ENCODE peak calls at places on chromosomes 7 and 10, in seven cellular contexts. N is HCT116, V is SK-N-SH, A is H1, Z is K562, Q is GM12878, S is HepG2. I is an unnamed sample.

GRCh38 chr7:92292981-92293380 is 47.2 kb downstream of the ANKIB1 start:
- DNase-seq in Q (no peak), A (no peak), S (no peak), Z (no peak), N (no peak), V (peak; percentile 39), I (no peak)

GRCh38 chr7:17099083-17099973 is 199.1 kb upstream of the AHR start:
- DNase-seq in A (no peak), Q (no peak), N (peak; percentile 69), V (no peak), S (peak; percentile 98), Z (no peak), I (peak; percentile 20)

GRCh38 chr7:27155816-27156507 is 513 bp downstream of the HOXA7 start:
- DNase-seq in Q (no peak), V (no peak), N (no peak), Z (no peak), S (no peak), A (peak; percentile 68), I (no peak)

GRCh38 chr10:107019154-107019553 is 145.4 kb downstream of the SORCS1 start:
- DNase-seq in Z (no peak), N (no peak), S (no peak), Q (no peak), A (no peak), V (no peak), I (no peak)

GRCh38 chr10:103104721-103105120 is 88.4 kb downstream of the NT5C2 start:
- DNase-seq in Q (no peak), N (no peak), S (no peak), Z (no peak), A (no peak), V (no peak), I (no peak)

GRCh38 chr7:114658188-114658587 is 243.6 kb downstream of the FOXP2 start:
- DNase-seq in V (no peak), N (no peak), S (no peak), Z (no peak), A (no peak), Q (no peak), I (no peak)

GRCh38 chr7:43905954-43906326 is 456 bp downstream of the URGCP start:
- DNase-seq in N (no peak), Q (no peak), Z (no peak), A (peak; percentile 59), V (peak; percentile 89), S (peak; percentile 14), I (peak; percentile 51)

GRCh38 chr10:1376384-1376945 is 320.3 kb downstream of the WDR37 start:
- DNase-seq in Z (no peak), V (peak; percentile 21), Q (no peak), S (no peak), N (no peak), A (peak; percentile 43), I (no peak)

GRCh38 chr7:2164156-2164555 is 68.6 kb downstream of the MAD1L1 start:
- DNase-seq in N (no peak), A (no peak), S (no peak), V (peak; percentile 40), Q (no peak), Z (no peak), I (no peak)

GRCh38 chr10:117131390-117132327 is 6.4 kb downstream of the VAX1 start:
- DNase-seq in A (peak; percentile 62), V (peak; percentile 41), Q (no peak), Z (no peak), N (no peak), S (no peak), I (no peak)

GRCh38 chr10:12177642-12178041 is 18.0 kb downstream of the NUDT5 start:
- DNase-seq in N (no peak), A (no peak), Q (no peak), Z (no peak), V (no peak), S (no peak), I (no peak)

GRCh38 chr10:110492069-110492782 is 5.5 kb upstream of the DUSP5 start:
- DNase-seq in A (no peak), Q (no peak), N (no peak), S (no peak), V (no peak), Z (no peak), I (no peak)

GRCh38 chr7:78039791-78040776 is 241.5 kb downstream of the PHTF2 start:
- DNase-seq in A (peak; percentile 95), N (peak; percentile 23), S (no peak), Q (no peak), V (no peak), Z (peak; percentile 81), I (peak; percentile 41)

GRCh38 chr10:132099701-132100481 is 34.1 kb downstream of the JAKMIP3 start:
- DNase-seq in A (peak; percentile 42), S (no peak), V (no peak), Q (no peak), N (no peak), Z (no peak), I (no peak)

GRCh38 chr7:142012825-142013506 is 17.3 kb downstream of the MGAM start:
- DNase-seq in S (no peak), Z (no peak), N (no peak), V (no peak), A (no peak), Q (no peak), I (no peak)

GRCh38 chr7:18212308-18212707 is 184.7 kb upstream of the PRPS1L1 start:
- DNase-seq in N (no peak), Z (no peak), A (no peak), V (no peak), S (no peak), Q (no peak), I (no peak)

GRCh38 chr10:68212721-68213352 is 19.1 kb downstream of the ATOH7 start:
- DNase-seq in N (no peak), Z (peak; percentile 37), A (no peak), S (peak; percentile 15), Q (no peak), V (peak; percentile 37), I (no peak)

GRCh38 chr10:19816420-19817250 is at the start of gene PLXDC2:
- DNase-seq in Z (no peak), Q (no peak), N (no peak), S (no peak), A (peak; percentile 79), V (peak; percentile 64), I (peak; percentile 57)

GRCh38 chr7:149317986-149318672 is 56.1 kb downstream of the ZNF783 start:
- DNase-seq in Q (no peak), S (no peak), V (no peak), Z (peak; percentile 68), N (no peak), A (peak; percentile 81), I (no peak)
- TF ChIP-seq JUND in Q (no peak), S (no peak), V (no peak), Z (no peak), N (no peak), A (peak; percentile 49), I (no peak)

GRCh38 chr10:70925377-70926214 is 37.2 kb upstream of the PCBD1 start:
- DNase-seq in V (peak; percentile 92), Q (no peak), A (peak; percentile 91), N (no peak), S (no peak), Z (peak; percentile 93), I (no peak)
- TF ChIP-seq JUND in V (no peak), Q (no peak), A (no peak), N (no peak), S (no peak), Z (no peak), I (no peak)

DNA sequence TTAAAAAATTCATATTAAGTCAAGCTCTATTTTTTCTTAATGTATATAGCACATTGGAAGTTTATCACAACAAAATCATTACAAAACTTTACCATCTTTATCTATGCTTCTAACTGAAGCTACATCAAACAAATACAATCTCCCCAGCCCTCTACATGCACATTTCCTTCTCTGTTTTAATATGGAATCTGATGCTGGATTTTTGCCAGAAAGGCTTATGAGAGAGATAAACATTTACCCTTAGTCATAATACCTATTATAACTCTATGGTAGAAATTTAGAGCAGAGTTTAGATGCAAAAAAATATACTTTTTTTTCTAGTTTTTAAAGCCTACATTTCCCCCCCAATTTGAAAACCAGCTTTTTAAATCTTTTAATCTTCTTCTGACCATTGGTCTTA is 1198.6 kb downstream of the GATA3 start:
- DNase-seq in Q (no peak), N (no peak), Z (no peak), A (no peak), V (peak; percentile 23), S (no peak), I (no peak)
- TF ChIP-seq JUND in Q (no peak), N (no peak), Z (no peak), A (no peak), V (no peak), S (no peak), I (no peak)

GRCh38 chr10:23478570-23478969 is 39.7 kb downstream of the OTUD1 start:
- DNase-seq in A (no peak), V (no peak), S (no peak), N (no peak), Q (no peak), Z (no peak), I (no peak)
- TF ChIP-seq JUND in A (no peak), V (no peak), S (no peak), N (no peak), Q (no peak), Z (no peak), I (no peak)

GRCh38 chr10:24307696-24308476 is 98.9 kb downstream of the KIAA1217 start:
- DNase-seq in N (no peak), S (no peak), V (no peak), Q (no peak), A (no peak), Z (no peak), I (no peak)
- TF ChIP-seq JUND in N (no peak), S (no peak), V (no peak), Q (no peak), A (no peak), Z (no peak), I (no peak)

GRCh38 chr7:140631602-140632001 is 9.0 kb downstream of the DENND2A start:
- DNase-seq in A (no peak), S (no peak), V (no peak), N (no peak), Z (no peak), Q (no peak), I (no peak)
- TF ChIP-seq JUND in A (no peak), S (no peak), V (no peak), N (no peak), Z (no peak), Q (no peak), I (no peak)

DNA sequence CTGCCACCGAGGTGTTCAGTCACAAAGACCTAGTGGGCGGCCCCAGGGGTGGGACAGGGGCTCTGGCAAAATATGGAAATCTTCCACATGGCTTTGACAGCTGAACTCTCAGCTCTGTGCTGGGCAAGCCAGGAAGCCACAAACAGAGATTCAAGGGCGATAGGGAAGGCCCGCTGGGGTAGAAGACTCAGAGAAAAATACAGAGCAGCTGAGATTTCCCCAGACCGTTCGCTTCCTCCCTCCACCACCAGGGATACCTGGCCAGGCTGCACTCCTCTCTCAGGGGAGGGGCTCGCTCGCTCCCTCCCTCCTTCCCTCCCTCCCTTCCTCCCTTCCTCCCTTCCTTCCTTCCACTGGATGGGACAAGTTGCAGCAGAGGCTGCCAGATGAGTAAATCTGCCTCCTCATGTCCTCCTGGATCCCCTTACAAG is 260.5 kb downstream of the PRPF18 start:
- DNase-seq in Z (peak; percentile 12), S (no peak), Q (no peak), V (peak; percentile 56), A (no peak), N (no peak), I (peak; percentile 36)
- TF ChIP-seq JUND in Z (no peak), S (no peak), Q (no peak), V (no peak), A (no peak), N (no peak), I (no peak)

I was measured in T47D.